ENCODE peak calls at places on chromosome 1, in five cellular contexts. One of them, this sample, is unnamed.

GRCh38 chr1:39230261-39231190 is 26.0 kb downstream of the MACF1 start:
- DNase-seq in posterior vena cava: no peak
- DNase-seq in NCI-H1092 treated with DMSO at 0.1 percent for 48 hours: no peak
- DNase-seq in NCI-H524: no peak
- DNase-seq in fibroblast of lung: no peak
- DNase-seq in this sample: no peak

GRCh38 chr1:100597784-100598183 is 59.8 kb downstream of the GPR88 start:
- DNase-seq in posterior vena cava: no peak
- DNase-seq in NCI-H1092 treated with DMSO at 0.1 percent for 48 hours: no peak
- DNase-seq in NCI-H524: no peak
- DNase-seq in fibroblast of lung: no peak
- DNase-seq in this sample: no peak

GRCh38 chr1:213719462-213719861 is 268.3 kb upstream of the PROX1 start:
- DNase-seq in posterior vena cava: no peak
- DNase-seq in NCI-H1092 treated with DMSO at 0.1 percent for 48 hours: no peak
- DNase-seq in NCI-H524: no peak
- DNase-seq in fibroblast of lung: no peak
- DNase-seq in this sample: no peak

GRCh38 chr1:185610954-185611353 is 123.2 kb upstream of the HMCN1 start:
- DNase-seq in posterior vena cava: no peak
- DNase-seq in NCI-H1092 treated with DMSO at 0.1 percent for 48 hours: no peak
- DNase-seq in NCI-H524: no peak
- DNase-seq in fibroblast of lung: peak
- DNase-seq in this sample: no peak

GRCh38 chr1:201584510-201584991 is 45.6 kb downstream of the NAV1 start:
- DNase-seq in posterior vena cava: no peak
- DNase-seq in NCI-H1092 treated with DMSO at 0.1 percent for 48 hours: no peak
- DNase-seq in NCI-H524: no peak
- DNase-seq in fibroblast of lung: peak
- DNase-seq in this sample: no peak

GRCh38 chr1:81999364-81999763 is 198.6 kb downstream of the ADGRL2 start:
- DNase-seq in posterior vena cava: no peak
- DNase-seq in NCI-H1092 treated with DMSO at 0.1 percent for 48 hours: no peak
- DNase-seq in NCI-H524: no peak
- DNase-seq in fibroblast of lung: no peak
- DNase-seq in this sample: no peak

GRCh38 chr1:62774971-62775578 is 8.9 kb upstream of the ATG4C start:
- DNase-seq in posterior vena cava: no peak
- DNase-seq in NCI-H1092 treated with DMSO at 0.1 percent for 48 hours: no peak
- DNase-seq in NCI-H524: no peak
- DNase-seq in fibroblast of lung: no peak
- DNase-seq in this sample: no peak

GRCh38 chr1:30856260-30856790 is 52.2 kb downstream of the SDC3 start:
- DNase-seq in posterior vena cava: no peak
- DNase-seq in NCI-H1092 treated with DMSO at 0.1 percent for 48 hours: peak
- DNase-seq in NCI-H524: peak
- DNase-seq in fibroblast of lung: no peak
- DNase-seq in this sample: peak

GRCh38 chr1:216847385-216848036 is 124.3 kb upstream of the ESRRG start:
- DNase-seq in posterior vena cava: no peak
- DNase-seq in NCI-H1092 treated with DMSO at 0.1 percent for 48 hours: no peak
- DNase-seq in NCI-H524: no peak
- DNase-seq in fibroblast of lung: peak
- DNase-seq in this sample: no peak

GRCh38 chr1:202189012-202189790 is 4.4 kb upstream of the LGR6 start:
- DNase-seq in posterior vena cava: peak
- DNase-seq in NCI-H1092 treated with DMSO at 0.1 percent for 48 hours: peak
- DNase-seq in NCI-H524: peak
- DNase-seq in fibroblast of lung: peak
- DNase-seq in this sample: peak

GRCh38 chr1:28789816-28790215 is 22.2 kb upstream of the OPRD1 start:
- DNase-seq in posterior vena cava: peak
- DNase-seq in NCI-H1092 treated with DMSO at 0.1 percent for 48 hours: no peak
- DNase-seq in NCI-H524: no peak
- DNase-seq in fibroblast of lung: no peak
- DNase-seq in this sample: no peak

GRCh38 chr1:34970829-34971228 is 14.3 kb downstream of the TMEM35B start:
- DNase-seq in posterior vena cava: no peak
- DNase-seq in NCI-H1092 treated with DMSO at 0.1 percent for 48 hours: no peak
- DNase-seq in NCI-H524: peak
- DNase-seq in fibroblast of lung: no peak
- DNase-seq in this sample: no peak

This sample was measured in NCI-H1694.